ENCODE peak calls at places on chromosome 10, in nine cellular contexts. One of them, this sample, is unnamed.

GRCh38 chr10:121526801-121527221 is 71.4 kb downstream of the FGFR2 start:
- DNase-seq in mucosa of descending colon: no peak
- DNase-seq in body of pancreas: no peak
- DNase-seq in tibial nerve: no peak
- DNase-seq in coronary artery: no peak
- DNase-seq in heart left ventricle: no peak
- DNase-seq in GM23338: no peak
- DNase-seq in IMR-90: no peak
- DNase-seq in dorsolateral prefrontal cortex: no peak
- DNase-seq in this sample: no peak

GRCh38 chr10:11578802-11579255 is 32.6 kb downstream of the USP6NL start:
- DNase-seq in mucosa of descending colon: no peak
- DNase-seq in body of pancreas: no peak
- DNase-seq in tibial nerve: no peak
- DNase-seq in coronary artery: no peak
- DNase-seq in heart left ventricle: no peak
- DNase-seq in GM23338: no peak
- DNase-seq in IMR-90: no peak
- DNase-seq in dorsolateral prefrontal cortex: no peak
- DNase-seq in this sample: no peak

GRCh38 chr10:15712903-15713302 is 6.8 kb downstream of the ITGA8 start:
- DNase-seq in mucosa of descending colon: no peak
- DNase-seq in body of pancreas: no peak
- DNase-seq in tibial nerve: no peak
- DNase-seq in coronary artery: no peak
- DNase-seq in heart left ventricle: no peak
- DNase-seq in GM23338: no peak
- DNase-seq in IMR-90: no peak
- DNase-seq in dorsolateral prefrontal cortex: no peak
- DNase-seq in this sample: no peak

GRCh38 chr10:98374176-98374969 is 40.6 kb downstream of the PYROXD2 start:
- DNase-seq in mucosa of descending colon: no peak
- DNase-seq in body of pancreas: no peak
- DNase-seq in tibial nerve: no peak
- DNase-seq in coronary artery: no peak
- DNase-seq in heart left ventricle: no peak
- DNase-seq in GM23338: no peak
- DNase-seq in IMR-90: peak
- DNase-seq in dorsolateral prefrontal cortex: peak
- DNase-seq in this sample: no peak

GRCh38 chr10:12535656-12536055 is 186.3 kb downstream of the CAMK1D start:
- DNase-seq in mucosa of descending colon: no peak
- DNase-seq in body of pancreas: no peak
- DNase-seq in tibial nerve: no peak
- DNase-seq in coronary artery: no peak
- DNase-seq in heart left ventricle: no peak
- DNase-seq in GM23338: no peak
- DNase-seq in IMR-90: peak
- DNase-seq in dorsolateral prefrontal cortex: no peak
- DNase-seq in this sample: no peak

GRCh38 chr10:86693721-86694369 is 25.5 kb downstream of the LDB3 start:
- DNase-seq in mucosa of descending colon: no peak
- DNase-seq in body of pancreas: peak
- DNase-seq in tibial nerve: no peak
- DNase-seq in coronary artery: no peak
- DNase-seq in heart left ventricle: no peak
- DNase-seq in GM23338: peak
- DNase-seq in IMR-90: peak
- DNase-seq in dorsolateral prefrontal cortex: no peak
- DNase-seq in this sample: no peak

GRCh38 chr10:6055929-6056328 is 6.2 kb downstream of the IL2RA start:
- DNase-seq in mucosa of descending colon: no peak
- DNase-seq in body of pancreas: no peak
- DNase-seq in tibial nerve: no peak
- DNase-seq in coronary artery: no peak
- DNase-seq in heart left ventricle: no peak
- DNase-seq in GM23338: no peak
- DNase-seq in IMR-90: no peak
- DNase-seq in dorsolateral prefrontal cortex: no peak
- DNase-seq in this sample: no peak

GRCh38 chr10:118944959-118945622 is 84.4 kb upstream of the NANOS1 start:
- DNase-seq in mucosa of descending colon: no peak
- DNase-seq in body of pancreas: no peak
- DNase-seq in tibial nerve: no peak
- DNase-seq in coronary artery: no peak
- DNase-seq in heart left ventricle: no peak
- DNase-seq in GM23338: peak
- DNase-seq in IMR-90: no peak
- DNase-seq in dorsolateral prefrontal cortex: no peak
- DNase-seq in this sample: no peak

GRCh38 chr10:36446873-36447272 is 678.5 kb upstream of the ANKRD30A start:
- DNase-seq in mucosa of descending colon: no peak
- DNase-seq in body of pancreas: peak
- DNase-seq in tibial nerve: no peak
- DNase-seq in coronary artery: no peak
- DNase-seq in heart left ventricle: peak
- DNase-seq in GM23338: no peak
- DNase-seq in IMR-90: no peak
- DNase-seq in dorsolateral prefrontal cortex: no peak
- DNase-seq in this sample: no peak

GRCh38 chr10:61897671-61898434 is 3.6 kb upstream of the ARID5B start:
- DNase-seq in mucosa of descending colon: no peak
- DNase-seq in body of pancreas: peak
- DNase-seq in tibial nerve: peak
- DNase-seq in coronary artery: no peak
- DNase-seq in heart left ventricle: no peak
- DNase-seq in GM23338: peak
- DNase-seq in IMR-90: peak
- DNase-seq in dorsolateral prefrontal cortex: peak
- DNase-seq in this sample: no peak

GRCh38 chr10:113187066-113187777 is 237.2 kb downstream of the TCF7L2 start:
- DNase-seq in mucosa of descending colon: no peak
- DNase-seq in body of pancreas: peak
- DNase-seq in tibial nerve: no peak
- DNase-seq in coronary artery: no peak
- DNase-seq in heart left ventricle: peak
- DNase-seq in GM23338: no peak
- DNase-seq in IMR-90: no peak
- DNase-seq in dorsolateral prefrontal cortex: peak
- DNase-seq in this sample: no peak

GRCh38 chr10:338176-339037 is 203.2 kb downstream of the ZMYND11 start:
- DNase-seq in mucosa of descending colon: no peak
- DNase-seq in body of pancreas: peak
- DNase-seq in tibial nerve: no peak
- DNase-seq in coronary artery: peak
- DNase-seq in heart left ventricle: no peak
- DNase-seq in GM23338: no peak
- DNase-seq in IMR-90: peak
- DNase-seq in dorsolateral prefrontal cortex: peak
- DNase-seq in this sample: no peak

GRCh38 chr10:70437721-70438120 is 3.8 kb downstream of the NODAL start:
- DNase-seq in mucosa of descending colon: no peak
- DNase-seq in body of pancreas: no peak
- DNase-seq in tibial nerve: no peak
- DNase-seq in coronary artery: no peak
- DNase-seq in heart left ventricle: no peak
- DNase-seq in GM23338: peak
- DNase-seq in IMR-90: no peak
- DNase-seq in dorsolateral prefrontal cortex: peak
- DNase-seq in this sample: no peak
- TF ChIP-seq CTCF in mucosa of descending colon: no peak
- TF ChIP-seq CTCF in body of pancreas: no peak
- TF ChIP-seq CTCF in tibial nerve: no peak
- TF ChIP-seq CTCF in coronary artery: no peak
- TF ChIP-seq CTCF in heart left ventricle: no peak
- TF ChIP-seq CTCF in GM23338: peak
- TF ChIP-seq CTCF in IMR-90: no peak
- TF ChIP-seq CTCF in dorsolateral prefrontal cortex: no peak
- TF ChIP-seq CTCF in this sample: no peak

GRCh38 chr10:31341552-31341951 is 22.5 kb downstream of the ZEB1 start:
- DNase-seq in mucosa of descending colon: no peak
- DNase-seq in body of pancreas: no peak
- DNase-seq in tibial nerve: no peak
- DNase-seq in coronary artery: no peak
- DNase-seq in heart left ventricle: no peak
- DNase-seq in GM23338: no peak
- DNase-seq in IMR-90: no peak
- DNase-seq in dorsolateral prefrontal cortex: no peak
- DNase-seq in this sample: no peak
- H3K4me3 ChIP-seq in mucosa of descending colon: no peak
- H3K4me3 ChIP-seq in body of pancreas: no peak
- H3K4me3 ChIP-seq in tibial nerve: no peak
- H3K4me3 ChIP-seq in coronary artery: no peak
- H3K4me3 ChIP-seq in heart left ventricle: no peak
- H3K4me3 ChIP-seq in GM23338: no peak
- H3K4me3 ChIP-seq in IMR-90: no peak
- H3K4me3 ChIP-seq in dorsolateral prefrontal cortex: no peak
- H3K4me3 ChIP-seq in this sample: no peak

GRCh38 chr10:26729395-26729794 is 31.9 kb downstream of the PDSS1 start:
- DNase-seq in mucosa of descending colon: no peak
- DNase-seq in body of pancreas: no peak
- DNase-seq in tibial nerve: no peak
- DNase-seq in coronary artery: no peak
- DNase-seq in heart left ventricle: no peak
- DNase-seq in GM23338: no peak
- DNase-seq in IMR-90: no peak
- DNase-seq in dorsolateral prefrontal cortex: no peak
- DNase-seq in this sample: no peak

GRCh38 chr10:26725837-26726727 is 28.6 kb downstream of the PDSS1 start:
- DNase-seq in mucosa of descending colon: no peak
- DNase-seq in body of pancreas: peak
- DNase-seq in tibial nerve: no peak
- DNase-seq in coronary artery: no peak
- DNase-seq in heart left ventricle: peak
- DNase-seq in GM23338: peak
- DNase-seq in IMR-90: peak
- DNase-seq in dorsolateral prefrontal cortex: peak
- DNase-seq in this sample: peak

GRCh38 chr10:26730548-26730947 is 33.0 kb downstream of the PDSS1 start:
- DNase-seq in mucosa of descending colon: no peak
- DNase-seq in body of pancreas: no peak
- DNase-seq in tibial nerve: no peak
- DNase-seq in coronary artery: no peak
- DNase-seq in heart left ventricle: no peak
- DNase-seq in GM23338: no peak
- DNase-seq in IMR-90: no peak
- DNase-seq in dorsolateral prefrontal cortex: no peak
- DNase-seq in this sample: no peak

GRCh38 chr10:26727005-26727404 is 29.5 kb downstream of the PDSS1 start:
- DNase-seq in mucosa of descending colon: no peak
- DNase-seq in body of pancreas: no peak
- DNase-seq in tibial nerve: no peak
- DNase-seq in coronary artery: no peak
- DNase-seq in heart left ventricle: no peak
- DNase-seq in GM23338: no peak
- DNase-seq in IMR-90: no peak
- DNase-seq in dorsolateral prefrontal cortex: no peak
- DNase-seq in this sample: no peak

GRCh38 chr10:26728957-26729356 is 31.5 kb downstream of the PDSS1 start:
- DNase-seq in mucosa of descending colon: no peak
- DNase-seq in body of pancreas: no peak
- DNase-seq in tibial nerve: no peak
- DNase-seq in coronary artery: no peak
- DNase-seq in heart left ventricle: no peak
- DNase-seq in GM23338: no peak
- DNase-seq in IMR-90: no peak
- DNase-seq in dorsolateral prefrontal cortex: no peak
- DNase-seq in this sample: no peak
- TF ChIP-seq CTCF in mucosa of descending colon: no peak
- TF ChIP-seq CTCF in body of pancreas: no peak
- TF ChIP-seq CTCF in tibial nerve: no peak
- TF ChIP-seq CTCF in coronary artery: no peak
- TF ChIP-seq CTCF in heart left ventricle: no peak
- TF ChIP-seq CTCF in GM23338: peak
- TF ChIP-seq CTCF in IMR-90: peak
- TF ChIP-seq CTCF in dorsolateral prefrontal cortex: no peak
- TF ChIP-seq CTCF in this sample: peak

GRCh38 chr10:4450981-4451501 is 375.0 kb upstream of the AKR1E2 start:
- DNase-seq in mucosa of descending colon: no peak
- DNase-seq in body of pancreas: no peak
- DNase-seq in tibial nerve: no peak
- DNase-seq in coronary artery: no peak
- DNase-seq in heart left ventricle: no peak
- DNase-seq in GM23338: peak
- DNase-seq in IMR-90: peak
- DNase-seq in dorsolateral prefrontal cortex: no peak
- DNase-seq in this sample: no peak

GRCh38 chr10:4453950-4454349 is 372.1 kb upstream of the AKR1E2 start:
- DNase-seq in mucosa of descending colon: no peak
- DNase-seq in body of pancreas: no peak
- DNase-seq in tibial nerve: no peak
- DNase-seq in coronary artery: no peak
- DNase-seq in heart left ventricle: no peak
- DNase-seq in GM23338: no peak
- DNase-seq in IMR-90: no peak
- DNase-seq in dorsolateral prefrontal cortex: no peak
- DNase-seq in this sample: no peak

GRCh38 chr10:4450169-4450568 is 375.8 kb upstream of the AKR1E2 start:
- DNase-seq in mucosa of descending colon: no peak
- DNase-seq in body of pancreas: no peak
- DNase-seq in tibial nerve: no peak
- DNase-seq in coronary artery: no peak
- DNase-seq in heart left ventricle: no peak
- DNase-seq in GM23338: no peak
- DNase-seq in IMR-90: no peak
- DNase-seq in dorsolateral prefrontal cortex: no peak
- DNase-seq in this sample: no peak

GRCh38 chr10:4453276-4453675 is 372.7 kb upstream of the AKR1E2 start:
- DNase-seq in mucosa of descending colon: no peak
- DNase-seq in body of pancreas: no peak
- DNase-seq in tibial nerve: no peak
- DNase-seq in coronary artery: no peak
- DNase-seq in heart left ventricle: no peak
- DNase-seq in GM23338: no peak
- DNase-seq in IMR-90: no peak
- DNase-seq in dorsolateral prefrontal cortex: no peak
- DNase-seq in this sample: no peak

DNA sequence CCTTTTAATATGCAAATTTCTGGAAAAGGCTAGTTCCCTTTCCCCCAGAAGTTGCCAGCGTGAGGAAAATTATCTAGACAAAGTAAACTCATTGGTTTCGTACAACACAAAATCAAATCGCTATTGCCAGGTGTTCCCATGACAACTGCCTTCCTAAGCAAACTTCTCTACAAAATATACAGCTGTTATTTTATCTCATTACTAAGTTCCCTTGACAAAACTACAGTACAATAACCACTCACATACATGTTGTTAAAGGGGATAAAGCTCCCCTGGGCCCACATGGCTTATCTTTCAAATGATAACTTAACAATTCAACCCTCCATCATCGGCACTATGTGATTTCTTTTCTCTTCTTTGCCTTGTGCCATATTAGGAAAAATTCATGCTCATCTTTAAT is 374.5 kb upstream of the AKR1E2 start:
- DNase-seq in mucosa of descending colon: no peak
- DNase-seq in body of pancreas: no peak
- DNase-seq in tibial nerve: no peak
- DNase-seq in coronary artery: no peak
- DNase-seq in heart left ventricle: no peak
- DNase-seq in GM23338: no peak
- DNase-seq in IMR-90: no peak
- DNase-seq in dorsolateral prefrontal cortex: no peak
- DNase-seq in this sample: no peak
- H3K4me3 ChIP-seq in mucosa of descending colon: no peak
- H3K4me3 ChIP-seq in body of pancreas: no peak
- H3K4me3 ChIP-seq in tibial nerve: no peak
- H3K4me3 ChIP-seq in coronary artery: no peak
- H3K4me3 ChIP-seq in heart left ventricle: no peak
- H3K4me3 ChIP-seq in GM23338: no peak
- H3K4me3 ChIP-seq in IMR-90: no peak
- H3K4me3 ChIP-seq in dorsolateral prefrontal cortex: no peak
- H3K4me3 ChIP-seq in this sample: no peak

GRCh38 chr10:85446852-85447251 is 919.7 kb downstream of the GRID1 start:
- DNase-seq in mucosa of descending colon: no peak
- DNase-seq in body of pancreas: no peak
- DNase-seq in tibial nerve: no peak
- DNase-seq in coronary artery: no peak
- DNase-seq in heart left ventricle: no peak
- DNase-seq in GM23338: no peak
- DNase-seq in IMR-90: no peak
- DNase-seq in dorsolateral prefrontal cortex: no peak
- DNase-seq in this sample: no peak
- TF ChIP-seq CTCF in mucosa of descending colon: no peak
- TF ChIP-seq CTCF in body of pancreas: no peak
- TF ChIP-seq CTCF in tibial nerve: no peak
- TF ChIP-seq CTCF in coronary artery: no peak
- TF ChIP-seq CTCF in heart left ventricle: no peak
- TF ChIP-seq CTCF in GM23338: no peak
- TF ChIP-seq CTCF in IMR-90: no peak
- TF ChIP-seq CTCF in dorsolateral prefrontal cortex: no peak
- TF ChIP-seq CTCF in this sample: no peak